ENCODE peak calls at places on chromosomes 6 and 20, in five cellular contexts. A is activated T-cell treated with anti-CD3 and anti-CD28 coated beads, Interleukin-2, amount 50 U/mL, for 1 hour; H is foreskin fibroblast; S is endothelial cell; C is adrenal gland. L is an unnamed sample.

GRCh38 chr6:98836025-98836961 is 1.9 kb downstream of the POU3F2 start:
- DNase-seq in A (no peak), H (no peak), S (no peak), C (no peak), L (no peak)

GRCh38 chr6:40722553-40723258 is 135.5 kb upstream of the LRFN2 start:
- DNase-seq in A (no peak), H (peak), S (no peak), C (no peak), L (no peak)

GRCh38 chr6:139765825-139766285 is 391.4 kb upstream of the CITED2 start:
- DNase-seq in A (no peak), H (no peak), S (no peak), C (no peak), L (no peak)

GRCh38 chr6:143999406-143999805 is 8.7 kb downstream of the PLAGL1 start:
- DNase-seq in A (no peak), H (peak), S (no peak), C (peak), L (no peak)

GRCh38 chr6:143400258-143401059 is 50.0 kb downstream of the ADAT2 start:
- DNase-seq in A (no peak), H (no peak), S (no peak), C (no peak), L (no peak)

GRCh38 chr6:159969204-159969912 is 476 bp downstream of the IGF2R start:
- DNase-seq in A (no peak), H (no peak), S (peak), C (peak), L (no peak)

GRCh38 chr6:82619573-82619972 is 256.0 kb downstream of the TPBG start:
- DNase-seq in A (no peak), H (no peak), S (no peak), C (no peak), L (no peak)

GRCh38 chr20:41038149-41038877 is 9.7 kb downstream of the TOP1 start:
- DNase-seq in A (no peak), H (no peak), S (no peak), C (no peak), L (no peak)

GRCh38 chr20:50333856-50334255 is 143.2 kb downstream of the CEBPB start:
- DNase-seq in A (no peak), H (peak), S (no peak), C (peak), L (no peak)

GRCh38 chr6:53236241-53236640 is 87.6 kb upstream of the GCM1 start:
- DNase-seq in A (no peak), H (no peak), S (no peak), C (no peak), L (no peak)

GRCh38 chr20:23629017-23629541 is 8.7 kb downstream of the CST3 start:
- DNase-seq in A (no peak), H (peak), S (no peak), C (no peak), L (peak)